ENCODE peak calls at places on chromosomes 1 and 21, in five cellular contexts. V, I, X, T and E are unnamed samples.

GRCh38 chr1:201383647-201384405 is 6.3 kb upstream of the TNNT2 start:
- DNase-seq in T (no peak), X (no peak), V (no peak), I (no peak), E (no peak)

GRCh38 chr1:66253330-66253921 is 280.5 kb upstream of the SGIP1 start:
- DNase-seq in X (no peak), V (peak), I (peak), T (peak), E (peak)

GRCh38 chr1:38285807-38286530 is 239.4 kb upstream of the POU3F1 start:
- DNase-seq in V (peak), T (no peak), X (no peak), I (no peak), E (no peak)

GRCh38 chr21:26147535-26147934 is 23.0 kb downstream of the APP start:
- DNase-seq in X (no peak), I (no peak), V (no peak), T (no peak), E (no peak)

GRCh38 chr1:41724248-41724647 is 194.5 kb downstream of the HIVEP3 start:
- DNase-seq in T (no peak), X (no peak), V (no peak), I (no peak), E (no peak)

GRCh38 chr1:11501491-11501897 is 22.5 kb downstream of the DISP3 start:
- DNase-seq in V (peak), X (no peak), I (no peak), T (no peak), E (no peak)

GRCh38 chr1:206687915-206688442 is 3.3 kb downstream of the MAPKAPK2 start:
- DNase-seq in X (no peak), T (no peak), V (peak), I (no peak), E (no peak)

GRCh38 chr21:42448683-42449082 is 45.0 kb downstream of the UBASH3A start:
- DNase-seq in X (no peak), V (no peak), I (no peak), T (no peak), E (no peak)

DNA sequence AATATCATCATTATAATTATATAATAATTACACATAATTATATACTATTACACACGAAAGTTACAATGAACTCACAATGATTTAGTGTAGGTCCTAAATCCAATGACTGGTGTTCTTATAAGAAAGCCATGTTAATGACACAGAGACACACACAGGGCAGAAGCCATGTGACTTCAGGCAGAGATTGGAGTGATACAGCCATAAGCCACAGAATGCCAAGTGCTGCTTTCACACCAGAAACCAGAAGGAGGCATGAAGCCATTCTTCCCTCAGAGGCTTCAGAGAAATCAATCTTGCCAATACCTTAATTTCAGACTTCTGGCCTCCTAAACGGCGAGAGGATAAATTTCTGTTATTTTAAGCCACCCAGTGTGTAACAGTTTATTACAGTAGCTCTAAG is 147.4 kb upstream of the KRTAP19-8 start:
- DNase-seq in T (no peak), X (no peak), V (no peak), I (no peak), E (no peak)
- H3K4me3 ChIP-seq in T (no peak), X (no peak), V (no peak), I (no peak), E (no peak)

GRCh38 chr21:33324311-33325221 is at the start of gene IFNAR1:
- DNase-seq in X (peak), V (peak), I (peak), T (peak), E (peak)
- TF ChIP-seq CTCF in X (no peak), V (no peak), I (peak), T (no peak), E (peak)

DNA sequence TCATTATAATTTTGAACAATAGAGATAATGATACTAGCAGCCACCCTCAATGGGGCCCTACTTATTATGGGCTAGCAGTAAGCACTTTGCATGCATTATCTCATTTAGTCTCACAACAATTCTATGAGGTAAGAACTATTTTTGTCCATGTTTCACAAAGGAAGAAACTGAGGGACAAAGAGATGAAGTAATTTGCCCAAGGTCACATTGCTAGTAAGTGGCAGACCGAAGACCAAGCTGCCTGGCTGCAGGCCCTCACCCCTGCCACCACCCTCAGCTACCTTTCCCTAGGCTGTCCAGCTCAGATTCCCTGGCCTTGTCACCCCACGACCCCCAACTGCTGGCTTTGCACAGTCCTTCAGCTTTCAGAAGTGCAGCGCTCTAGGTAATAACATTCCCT is 39.6 kb downstream of the IRF2BP2 start:
- DNase-seq in X (no peak), T (no peak), V (no peak), I (no peak), E (no peak)
- TF ChIP-seq POLR2AphosphoS5 in X (no peak), T (no peak), V (no peak), I (no peak), E (no peak)

DNA sequence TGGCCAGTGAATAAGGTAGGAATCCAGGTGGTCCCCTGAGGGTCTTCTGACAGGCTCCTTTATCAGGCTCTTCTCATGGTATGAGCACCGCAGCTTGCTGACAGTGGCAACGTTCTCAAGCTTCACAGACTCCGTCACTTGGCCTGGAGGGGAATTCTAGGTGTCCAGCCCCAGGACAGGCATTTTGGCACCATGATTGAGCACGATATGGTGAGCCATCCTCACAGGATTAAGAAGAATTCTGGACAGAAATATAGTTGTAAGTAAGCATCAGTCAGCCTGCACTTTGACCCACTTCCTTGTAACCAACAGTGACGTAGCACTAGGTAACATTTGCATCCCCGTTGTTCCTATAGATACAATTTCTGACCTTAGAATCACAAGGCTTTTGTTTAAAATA is 30.5 kb upstream of the KIF26B start:
- DNase-seq in X (no peak), T (no peak), I (no peak), V (no peak), E (no peak)
- H3K4me3 ChIP-seq in X (no peak), T (no peak), I (no peak), V (no peak), E (no peak)

DNA sequence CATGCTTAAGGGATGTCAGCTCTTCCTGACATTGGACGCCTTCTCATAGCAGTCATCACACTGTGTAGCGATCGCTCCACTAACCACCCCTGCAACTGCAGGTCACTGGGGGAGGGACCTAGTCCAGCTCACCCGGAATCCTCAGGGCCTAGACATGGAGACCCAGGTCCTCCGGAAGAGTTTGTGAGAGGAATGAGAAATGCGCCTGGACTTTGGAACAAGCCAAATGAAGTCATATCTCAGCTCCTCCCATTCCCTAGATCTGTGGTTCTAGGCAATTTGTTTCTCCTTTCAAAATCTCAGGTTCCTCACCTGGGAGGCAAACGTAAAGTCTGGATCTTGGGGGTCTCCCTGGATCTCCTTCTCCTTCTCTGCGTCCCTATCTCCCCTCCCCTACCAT is 253.3 kb downstream of the KAZN start:
- DNase-seq in I (no peak), V (no peak), T (no peak), X (no peak), E (no peak)
- TF ChIP-seq CTCF in I (no peak), V (no peak), T (no peak), X (no peak), E (no peak)

GRCh38 chr1:176480750-176481149 is 17.8 kb downstream of the PAPPA2 start:
- DNase-seq in I (no peak), X (no peak), V (no peak), T (no peak), E (no peak)

GRCh38 chr1:176479920-176480319 is 16.9 kb downstream of the PAPPA2 start:
- DNase-seq in V (peak), X (no peak), I (no peak), T (no peak), E (no peak)
- TF ChIP-seq POLR2AphosphoS5 in V (no peak), X (no peak), I (no peak), T (no peak), E (no peak)

DNA sequence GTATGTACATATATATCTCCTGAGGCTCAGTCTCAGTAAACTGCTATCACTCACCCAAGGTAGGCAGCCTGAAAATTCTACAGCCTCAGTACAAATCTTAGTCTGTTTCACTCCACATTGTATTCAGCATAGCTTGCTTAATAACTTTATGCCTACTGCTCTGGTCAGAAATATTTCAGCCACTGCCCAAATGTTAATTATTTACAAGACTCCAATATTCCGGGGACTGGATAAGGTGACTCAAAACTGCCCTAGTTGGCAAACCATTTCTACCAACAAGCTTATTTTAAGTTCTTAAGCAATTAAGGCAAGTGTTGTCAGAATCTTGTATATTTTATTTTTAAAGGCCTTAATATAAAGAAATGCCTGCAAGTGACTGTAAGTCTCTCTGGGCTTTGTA is 114.8 kb downstream of the LRRIQ3 start:
- DNase-seq in T (no peak), X (no peak), V (no peak), I (no peak), E (no peak)
- H3K4me3 ChIP-seq in T (no peak), X (no peak), V (no peak), I (no peak), E (no peak)

GRCh38 chr1:72483958-72484357 is 201.6 kb upstream of the NEGR1 start:
- DNase-seq in X (no peak), V (no peak), T (no peak), I (no peak), E (no peak)

GRCh38 chr1:72489801-72490200 is 207.5 kb upstream of the NEGR1 start:
- DNase-seq in V (no peak), X (no peak), I (no peak), T (no peak), E (no peak)

GRCh38 chr1:72481420-72481819 is 199.1 kb upstream of the NEGR1 start:
- DNase-seq in X (no peak), T (no peak), V (no peak), I (no peak), E (no peak)

GRCh38 chr1:72482736-72483413 is 200.5 kb upstream of the NEGR1 start:
- DNase-seq in V (no peak), I (peak), T (no peak), X (no peak), E (no peak)

GRCh38 chr1:72485786-72486185 is 203.4 kb upstream of the NEGR1 start:
- DNase-seq in I (no peak), V (no peak), T (no peak), X (no peak), E (no peak)
- TF ChIP-seq CTCF in I (no peak), V (no peak), T (no peak), X (no peak), E (no peak)

GRCh38 chr1:226939439-226940028 is 560 bp upstream of the COQ8A start:
- DNase-seq in I (no peak), T (no peak), X (peak), V (peak), E (peak)

GRCh38 chr1:226937940-226938725 is 2.0 kb upstream of the COQ8A start:
- DNase-seq in I (no peak), X (no peak), V (no peak), T (no peak), E (no peak)

GRCh38 chr1:226938903-226939438 is 1.1 kb upstream of the COQ8A start:
- DNase-seq in I (peak), X (no peak), V (no peak), T (no peak), E (no peak)

GRCh38 chr1:226940806-226941067 is 643 bp downstream of the COQ8A start:
- DNase-seq in X (no peak), I (no peak), V (no peak), T (no peak), E (no peak)

DNA sequence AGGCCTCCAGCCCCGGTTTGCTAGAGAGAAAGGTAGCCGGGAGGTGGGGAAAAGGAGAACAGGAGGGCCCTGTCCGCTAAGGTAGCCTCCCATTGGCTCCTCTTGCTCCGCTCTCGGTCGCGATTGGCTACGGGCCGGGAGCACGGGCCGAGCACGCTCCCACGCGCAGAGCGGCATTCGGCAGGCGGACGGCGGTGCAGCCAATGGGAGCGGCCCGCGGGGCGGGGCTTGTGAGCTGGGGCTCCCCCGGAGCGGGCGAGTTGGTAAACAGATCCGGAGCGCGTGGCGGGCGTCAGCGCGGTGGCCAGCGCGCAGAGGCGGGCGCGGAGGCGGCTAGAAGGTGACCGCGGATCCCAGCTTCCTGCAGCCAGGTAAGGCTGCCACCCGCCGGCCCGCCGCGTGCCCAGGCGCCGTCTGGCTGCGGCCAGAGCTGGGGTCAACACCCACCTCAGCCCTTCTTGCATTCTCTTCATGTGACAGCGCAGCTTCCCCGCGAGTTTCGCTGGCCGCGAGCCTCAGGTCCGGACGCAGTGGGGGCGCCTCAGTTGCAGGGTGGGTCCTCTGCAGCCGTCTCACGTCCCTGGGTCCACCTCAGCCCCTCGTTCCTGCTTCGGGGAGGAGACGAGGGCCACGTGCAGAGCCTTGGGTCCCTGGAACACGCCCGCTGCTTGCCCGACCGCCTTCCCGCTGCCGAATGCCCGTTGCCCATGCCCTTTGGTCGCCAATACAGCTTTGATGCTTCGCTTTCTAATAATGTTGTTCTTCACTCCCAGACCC is at the start of gene COQ8A:
- DNase-seq in T (peak), X (peak), V (peak), I (peak), E (peak)
- TF ChIP-seq POLR2AphosphoS5 in T (peak), X (peak), V (peak), I (peak), E (peak)